ENCODE peak calls at places on chromosome 3, in seven cellular contexts. D, K, P, I, L, Z and F are unnamed samples.

GRCh38 chr3:177262396-177262795 is 65.1 kb upstream of the TBL1XR1 start:
- DNase-seq in K (no peak), I (no peak), D (no peak), P (no peak), Z (no peak), L (no peak), F (no peak)

GRCh38 chr3:36380171-36381031 is at the start of gene STAC:
- DNase-seq in D (peak), I (peak), K (peak), Z (no peak), L (no peak), P (no peak), F (no peak)

GRCh38 chr3:106299300-106300098 is 430.7 kb upstream of the CBLB start:
- DNase-seq in L (no peak), Z (no peak), I (peak), D (no peak), P (no peak), K (no peak), F (no peak)

GRCh38 chr3:194875581-194876402 is 190.1 kb downstream of the FAM43A start:
- DNase-seq in D (no peak), I (no peak), K (no peak), Z (no peak), P (no peak), L (no peak), F (no peak)

GRCh38 chr3:120450914-120451669 is at the start of gene FSTL1:
- DNase-seq in I (peak), Z (no peak), K (no peak), L (no peak), D (peak), P (no peak), F (no peak)

GRCh38 chr3:45593708-45594601 is 596 bp upstream of the LIMD1 start:
- DNase-seq in I (peak), P (peak), Z (peak), K (peak), D (peak), L (peak), F (no peak)

GRCh38 chr3:65006300-65006739 is 318.5 kb upstream of the ADAMTS9 start:
- DNase-seq in P (no peak), Z (no peak), K (no peak), D (no peak), L (no peak), I (peak), F (no peak)

GRCh38 chr3:154931484-154931883 is 148.6 kb upstream of the MME start:
- DNase-seq in Z (no peak), K (no peak), P (no peak), D (no peak), L (no peak), I (no peak), F (no peak)

GRCh38 chr3:8952130-8952529 is 11.1 kb downstream of the RAD18 start:
- DNase-seq in K (no peak), I (no peak), L (no peak), D (no peak), Z (no peak), P (no peak), F (no peak)

GRCh38 chr3:68007621-68008226 is 353.3 kb upstream of the SUCLG2 start:
- DNase-seq in Z (peak), K (peak), L (no peak), I (no peak), D (peak), P (peak), F (no peak)

GRCh38 chr3:149314807-149315578 is 18.4 kb downstream of the TM4SF18 start:
- DNase-seq in D (no peak), L (no peak), P (no peak), Z (no peak), K (no peak), I (peak), F (no peak)